ENCODE peak calls at places on chromosomes 3 and 15, in four cellular contexts. S, Q, Z and Y are unnamed samples.

GRCh38 chr3:10344147-10344943 is 23.4 kb upstream of the SEC13 start:
- DNase-seq in S (peak), Q (peak), Z (peak), Y (peak)

GRCh38 chr3:129827765-129828164 is 65.7 kb downstream of the TMCC1 start:
- DNase-seq in S (no peak), Q (no peak), Z (peak), Y (no peak)

GRCh38 chr3:172749201-172749965 is 1.1 kb upstream of the ECT2 start:
- DNase-seq in S (peak), Q (no peak), Z (no peak), Y (peak)

GRCh38 chr15:70055601-70056051 is 42.1 kb downstream of the TLE3 start:
- DNase-seq in S (no peak), Q (no peak), Z (no peak), Y (no peak)

GRCh38 chr15:69044899-69045298 is 30.4 kb downstream of the NOX5 start:
- DNase-seq in S (peak), Q (no peak), Z (no peak), Y (peak)

GRCh38 chr3:35409991-35410390 is 229.3 kb upstream of the ARPP21 start:
- DNase-seq in S (no peak), Q (no peak), Z (no peak), Y (no peak)

GRCh38 chr3:172042136-172042535 is 2.8 kb downstream of the FNDC3B start:
- DNase-seq in S (no peak), Q (no peak), Z (no peak), Y (no peak)

GRCh38 chr3:98612996-98613517 is 19.6 kb upstream of the CPOX start:
- DNase-seq in S (no peak), Q (no peak), Z (no peak), Y (no peak)

GRCh38 chr15:32106401-32107381 is 76.4 kb downstream of the CHRNA7 start:
- DNase-seq in S (no peak), Q (no peak), Z (no peak), Y (no peak)

GRCh38 chr3:9690451-9691450 is 12.9 kb upstream of the CPNE9 start:
- DNase-seq in S (no peak), Q (peak), Z (no peak), Y (peak)

GRCh38 chr3:129123314-129124060 is 1.9 kb upstream of the RAB43 start:
- DNase-seq in S (peak), Q (no peak), Z (no peak), Y (no peak)

GRCh38 chr3:29642393-29643033 is 361.6 kb downstream of the RBMS3 start:
- DNase-seq in S (peak), Q (no peak), Z (no peak), Y (peak)

GRCh38 chr3:156817931-156818765 is 8.0 kb upstream of the LEKR1 start:
- DNase-seq in S (no peak), Q (no peak), Z (no peak), Y (no peak)

GRCh38 chr3:107956991-107957467 is 133.8 kb downstream of the CD47 start:
- DNase-seq in S (peak), Q (no peak), Z (no peak), Y (no peak)

GRCh38 chr15:60745469-60745971 is 266.6 kb upstream of the ICE2 start:
- DNase-seq in S (peak), Q (no peak), Z (no peak), Y (peak)

GRCh38 chr15:77907824-77908751 is 169.4 kb downstream of the TBC1D2B start:
- DNase-seq in S (peak), Q (peak), Z (peak), Y (peak)

GRCh38 chr3:19487386-19487785 is 339.1 kb downstream of the KCNH8 start:
- DNase-seq in S (no peak), Q (no peak), Z (no peak), Y (no peak)

GRCh38 chr15:85771781-85772445 is 22.8 kb downstream of the KLHL25 start:
- DNase-seq in S (peak), Q (no peak), Z (no peak), Y (no peak)

GRCh38 chr3:11601446-11602241 is 42.1 kb downstream of the VGLL4 start:
- DNase-seq in S (peak), Q (no peak), Z (no peak), Y (peak)

GRCh38 chr3:157754415-157754814 is 251.2 kb upstream of the VEPH1 start:
- DNase-seq in S (no peak), Q (no peak), Z (no peak), Y (no peak)

GRCh38 chr3:64103131-64103530 is 79.8 kb upstream of the PSMD6 start:
- DNase-seq in S (no peak), Q (no peak), Z (no peak), Y (no peak)

GRCh38 chr3:11155341-11156025 is 1.2 kb downstream of the HRH1 start:
- DNase-seq in S (peak), Q (peak), Z (no peak), Y (peak)

GRCh38 chr3:121883507-121883906 is 10.7 kb upstream of the SLC15A2 start:
- DNase-seq in S (peak), Q (peak), Z (no peak), Y (peak)

GRCh38 chr3:81837071-81837593 is 75.7 kb upstream of the GBE1 start:
- DNase-seq in S (no peak), Q (no peak), Z (no peak), Y (no peak)

GRCh38 chr3:43707998-43708397 is 17.3 kb downstream of the ABHD5 start:
- DNase-seq in S (peak), Q (no peak), Z (no peak), Y (peak)

GRCh38 chr3:8509961-8510360 is 8.3 kb downstream of the LMCD1 start:
- DNase-seq in S (peak), Q (no peak), Z (no peak), Y (peak)

GRCh38 chr3:427128-427527 is 230.6 kb downstream of the CHL1 start:
- DNase-seq in S (no peak), Q (no peak), Z (no peak), Y (no peak)

GRCh38 chr3:28575748-28576589 is 227.3 kb upstream of the AZI2 start:
- DNase-seq in S (no peak), Q (no peak), Z (no peak), Y (no peak)

GRCh38 chr3:61564405-61565059 is 3.2 kb downstream of the PTPRG start:
- DNase-seq in S (peak), Q (peak), Z (no peak), Y (peak)

GRCh38 chr15:78034495-78035191 is 42.9 kb downstream of the TBC1D2B start:
- DNase-seq in S (peak), Q (no peak), Z (peak), Y (no peak)

GRCh38 chr15:47466357-47466756 is 250.9 kb upstream of the SEMA6D start:
- DNase-seq in S (peak), Q (no peak), Z (no peak), Y (peak)

GRCh38 chr3:170868577-170869239 is 1.3 kb downstream of the RPL22L1 start:
- DNase-seq in S (no peak), Q (no peak), Z (no peak), Y (no peak)

GRCh38 chr3:159131376-159131775 is 329.5 kb downstream of the MFSD1 start:
- DNase-seq in S (no peak), Q (no peak), Z (no peak), Y (no peak)

GRCh38 chr3:171710359-171710758 is 99.9 kb downstream of the PLD1 start:
- DNase-seq in S (no peak), Q (no peak), Z (no peak), Y (no peak)

GRCh38 chr3:126849768-126850167 is 133.1 kb upstream of the PLXNA1 start:
- DNase-seq in S (no peak), Q (no peak), Z (no peak), Y (no peak)

DNA sequence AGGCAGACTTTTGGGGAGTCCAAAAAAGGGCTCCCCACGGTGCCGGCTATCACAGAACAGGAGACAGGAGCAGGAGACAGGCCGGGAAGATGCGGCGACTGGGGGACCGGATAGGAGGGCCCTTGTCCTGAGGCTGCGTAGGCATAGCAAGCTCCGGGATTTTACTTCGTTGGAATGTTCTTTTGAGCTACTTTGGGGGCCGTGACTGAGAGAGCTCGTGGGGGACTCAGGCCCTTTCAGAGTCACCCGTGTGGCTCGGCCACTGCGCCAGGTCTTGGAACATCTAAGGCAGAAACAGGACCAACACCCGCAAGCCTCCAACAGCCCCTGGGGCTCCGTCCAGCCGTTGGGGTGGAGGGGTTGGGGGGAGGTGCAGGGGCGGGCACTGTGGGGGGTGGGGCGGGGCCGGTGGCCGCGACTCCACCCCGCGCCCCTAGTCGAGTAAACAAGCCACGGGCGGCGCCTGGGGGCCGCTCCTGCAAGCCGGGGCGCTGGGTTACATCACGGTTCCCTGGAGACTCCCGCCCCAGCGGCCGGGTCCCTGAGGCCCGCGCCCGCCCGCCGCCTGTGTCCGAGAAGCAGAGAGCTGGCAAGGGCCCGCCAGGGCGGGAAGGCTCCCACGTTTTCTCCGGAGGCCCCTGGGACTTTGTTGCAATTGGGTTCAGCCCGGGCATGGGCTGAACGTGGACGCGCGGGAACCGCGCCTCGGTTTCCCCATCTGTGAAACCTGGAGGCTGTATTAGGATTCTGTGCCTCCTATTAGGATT is 23.3 kb upstream of the C15orf39 start:
- DNase-seq in S (no peak), Q (peak), Z (no peak), Y (no peak)
- H3K4me3 ChIP-seq in S (no peak), Q (peak), Z (no peak), Y (no peak)

GRCh38 chr15:40051616-40052415 is 12.8 kb upstream of the SRP14 start:
- DNase-seq in S (no peak), Q (no peak), Z (peak), Y (no peak)

GRCh38 chr15:40052604-40053003 is 13.6 kb upstream of the SRP14 start:
- DNase-seq in S (no peak), Q (no peak), Z (peak), Y (no peak)

GRCh38 chr15:40054746-40055575 is 16.0 kb upstream of the SRP14 start:
- DNase-seq in S (peak), Q (no peak), Z (peak), Y (peak)

GRCh38 chr15:40054056-40054745 is 15.2 kb upstream of the SRP14 start:
- DNase-seq in S (peak), Q (no peak), Z (peak), Y (peak)

DNA sequence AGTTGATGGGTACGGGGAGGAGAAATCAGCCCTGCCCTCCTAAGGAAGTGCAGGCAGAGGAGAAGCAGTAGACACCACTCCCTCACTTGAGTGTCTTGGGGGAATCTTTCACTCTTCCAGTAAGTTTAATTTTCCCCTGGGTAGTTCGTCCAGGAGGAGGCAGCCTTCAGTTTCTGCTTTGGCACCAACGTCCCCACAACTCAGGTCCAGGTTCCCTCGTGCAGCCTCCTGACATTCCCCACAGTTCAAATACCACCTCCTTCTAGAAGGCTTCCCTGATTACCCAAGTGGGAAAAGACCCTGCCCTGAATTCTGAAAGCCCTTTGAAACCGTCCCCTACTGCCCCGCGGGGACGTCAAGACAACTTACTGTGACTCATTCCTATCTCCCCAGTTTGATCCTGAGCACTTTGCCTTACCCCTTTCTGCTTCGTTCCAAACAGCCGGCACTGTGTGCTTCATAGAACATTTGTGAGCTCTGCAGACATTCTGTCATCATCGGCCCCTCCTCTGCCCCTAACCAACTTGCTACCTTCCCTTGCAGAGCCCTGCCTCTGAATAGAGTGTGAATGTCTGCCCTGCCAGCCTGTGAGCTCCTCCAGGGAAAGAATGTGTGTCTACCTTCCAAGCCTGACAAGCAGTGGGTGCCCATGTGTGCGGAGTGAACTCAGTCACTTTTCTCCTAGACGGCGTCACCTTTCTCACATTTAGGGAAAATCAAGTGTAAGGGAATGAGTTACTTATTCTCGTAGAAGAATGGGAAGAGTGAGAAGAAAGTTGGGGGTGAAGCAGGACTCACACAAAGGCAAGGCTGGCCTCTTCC is 14.5 kb upstream of the SRP14 start:
- DNase-seq in S (no peak), Q (no peak), Z (peak), Y (no peak)
- TF ChIP-seq CTCF in S (no peak), Q (no peak), Z (no peak), Y (peak)

GRCh38 chr15:44427756-44428724 is 611 bp downstream of the CTDSPL2 start:
- DNase-seq in S (peak), Q (no peak), Z (no peak), Y (peak)

DNA sequence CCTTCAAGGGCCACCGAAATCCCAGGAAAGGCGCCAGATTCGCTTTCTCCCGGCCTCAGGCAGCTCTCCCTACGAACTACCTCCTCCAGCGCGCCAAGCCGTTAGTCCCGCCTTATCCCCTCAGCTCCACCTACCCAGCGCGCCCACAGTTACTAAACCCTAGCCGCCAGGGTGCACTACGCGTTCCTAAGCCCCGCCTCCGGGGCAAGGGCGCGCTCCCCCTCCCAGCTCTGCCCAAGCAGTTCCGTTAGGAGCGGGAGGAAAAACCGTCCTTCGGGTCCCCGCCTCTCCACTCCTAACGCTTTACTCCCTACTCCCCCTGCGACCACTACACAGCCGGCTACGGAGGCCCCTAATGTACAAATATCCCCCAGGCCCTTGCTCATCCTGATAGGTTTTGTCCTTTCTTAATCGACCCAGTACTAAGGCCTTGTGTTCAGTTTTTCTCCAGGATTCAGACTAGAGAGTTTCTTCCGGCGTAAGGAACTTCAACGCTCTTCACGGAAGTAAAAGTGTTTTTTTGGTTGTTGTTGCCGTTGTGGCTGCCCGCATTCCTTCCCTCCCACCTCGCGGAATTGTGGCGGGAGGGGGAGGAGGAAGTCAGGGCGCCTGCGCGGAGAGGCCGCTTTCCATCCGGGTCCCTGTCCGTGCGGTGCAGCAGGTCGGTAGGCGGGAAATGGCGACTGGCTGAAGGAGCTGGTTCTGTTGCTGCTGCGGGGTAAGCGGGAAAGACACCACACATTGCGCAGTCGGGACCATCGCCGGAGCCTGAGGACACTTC is at the start of gene CTDSPL2:
- DNase-seq in S (peak), Q (peak), Z (peak), Y (peak)
- H3K4me3 ChIP-seq in S (peak), Q (peak), Z (peak), Y (peak)

DNA sequence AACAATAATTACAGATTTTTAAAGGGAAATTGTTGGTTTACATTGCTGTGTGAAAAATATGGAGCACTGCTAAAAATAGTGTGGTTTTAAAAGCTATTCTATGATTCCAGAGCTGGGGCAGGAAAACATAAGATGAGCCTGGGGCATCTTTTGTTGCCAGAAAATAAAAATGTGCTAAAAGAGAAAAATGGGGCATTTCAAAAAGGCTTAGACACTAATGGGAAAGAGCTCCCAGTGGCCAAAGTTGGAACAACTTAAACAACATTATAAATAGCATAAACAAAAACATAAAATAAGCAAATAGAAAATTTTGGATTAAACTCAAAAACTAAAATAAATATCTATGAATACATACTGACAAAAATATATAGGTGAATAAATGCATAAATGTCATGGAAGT is 478.9 kb downstream of the NLGN1 start:
- DNase-seq in S (no peak), Q (no peak), Z (no peak), Y (no peak)
- TF ChIP-seq CTCF in S (peak), Q (no peak), Z (no peak), Y (peak)

GRCh38 chr15:62940359-62940754 is 102.2 kb upstream of the TPM1 start:
- DNase-seq in S (no peak), Q (no peak), Z (peak), Y (no peak)
- H3K4me3 ChIP-seq in S (no peak), Q (no peak), Z (no peak), Y (no peak)

GRCh38 chr15:101458908-101459578 is 30.5 kb downstream of the PCSK6 start:
- DNase-seq in S (no peak), Q (no peak), Z (no peak), Y (no peak)

GRCh38 chr15:101456079-101456791 is 33.3 kb downstream of the PCSK6 start:
- DNase-seq in S (no peak), Q (peak), Z (no peak), Y (no peak)

GRCh38 chr15:101458158-101458895 is 31.2 kb downstream of the PCSK6 start:
- DNase-seq in S (no peak), Q (no peak), Z (no peak), Y (no peak)

GRCh38 chr15:101461097-101461496 is 28.4 kb downstream of the PCSK6 start:
- DNase-seq in S (no peak), Q (no peak), Z (no peak), Y (no peak)

GRCh38 chr15:101459579-101460300 is 29.8 kb downstream of the PCSK6 start:
- DNase-seq in S (no peak), Q (no peak), Z (no peak), Y (no peak)
- TF ChIP-seq CTCF in S (no peak), Q (no peak), Z (no peak), Y (no peak)

DNA sequence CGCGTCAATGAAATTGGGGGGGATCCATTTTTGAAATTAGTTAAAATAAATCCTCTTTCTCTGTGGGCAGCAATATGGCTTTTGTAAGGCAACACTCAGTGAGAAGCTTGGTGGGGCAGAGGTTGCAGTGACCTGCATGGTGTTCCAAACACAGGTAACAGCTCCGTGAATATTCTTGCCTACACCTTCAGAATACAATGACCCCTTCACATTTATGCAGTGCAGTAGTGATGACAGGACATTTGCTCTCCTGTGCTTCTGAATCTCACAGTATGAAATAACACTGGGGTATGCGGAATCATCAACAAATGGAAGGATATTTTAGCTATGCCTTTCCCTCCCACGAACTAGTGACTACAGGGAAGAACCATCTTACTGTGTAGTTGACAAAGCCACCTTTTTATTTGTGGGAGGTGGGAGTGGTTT is 6.9 kb downstream of the AHSG start:
- DNase-seq in S (no peak), Q (no peak), Z (no peak), Y (no peak)
- H3K4me3 ChIP-seq in S (no peak), Q (no peak), Z (no peak), Y (no peak)